ENCODE peak calls at places on chromosomes 2 and 18, in four cellular contexts. W is spleen, S is heart left ventricle, Q is heart right ventricle. M is an unnamed sample.

GRCh38 chr2:233845301-233846060 is 8.9 kb downstream of the HJURP start:
- DNase-seq in W (peak; percentile 8), S (no peak), Q (no peak), M (no peak)

GRCh38 chr2:23520256-23520655 is 135.3 kb downstream of the KLHL29 start:
- DNase-seq in W (no peak), S (no peak), Q (no peak), M (no peak)

GRCh38 chr2:177872286-177872685 is 200.3 kb downstream of the PDE11A start:
- DNase-seq in W (no peak), S (no peak), Q (no peak), M (no peak)

GRCh38 chr2:116719841-116720240 is 1094.7 kb upstream of the DDX18 start:
- DNase-seq in W (no peak), S (no peak), Q (no peak), M (no peak)

GRCh38 chr18:2070636-2071035 is 500.7 kb downstream of the METTL4 start:
- DNase-seq in W (no peak), S (no peak), Q (no peak), M (no peak)

GRCh38 chr2:226665306-226665831 is 134.3 kb downstream of the IRS1 start:
- DNase-seq in W (no peak), S (no peak), Q (no peak), M (no peak)

GRCh38 chr18:57738078-57738477 is 65.0 kb downstream of the ATP8B1 start:
- DNase-seq in W (no peak), S (no peak), Q (no peak), M (no peak)

GRCh38 chr18:62991959-62992358 is 276.6 kb downstream of the PHLPP1 start:
- DNase-seq in W (peak; percentile 47), S (no peak), Q (no peak), M (no peak)

GRCh38 chr2:196502413-196502812 is 137.1 kb upstream of the CCDC150 start:
- DNase-seq in W (no peak), S (no peak), Q (no peak), M (no peak)

DNA sequence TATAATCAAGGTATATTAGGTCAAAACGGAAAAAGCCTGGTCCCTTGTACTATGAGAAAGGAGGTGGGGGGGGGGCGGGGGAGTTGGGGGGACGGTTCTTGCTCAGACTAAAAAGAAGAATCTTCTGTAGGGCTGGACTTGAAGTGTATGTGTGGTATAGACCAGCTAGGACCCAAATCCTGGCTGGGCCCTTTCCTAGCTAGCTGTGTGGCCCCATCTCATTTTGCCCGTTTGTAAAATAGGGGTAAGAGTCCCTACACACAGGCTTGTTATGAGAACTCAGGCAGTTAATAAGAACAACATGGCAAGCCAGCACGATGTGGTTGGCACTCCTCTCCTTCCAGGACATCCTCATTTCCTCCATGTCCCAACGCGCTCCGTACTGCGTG is 1.1 kb downstream of the EVA1A start:
- DNase-seq in W (no peak), S (no peak), Q (no peak), M (no peak)
- H3K27me3 ChIP-seq in W (peaks cover 40% of the 10 kb centered on the region), S (no peaks in the 10 kb centered on the region), Q (no peaks in the 10 kb centered on the region), M (no peaks in the 10 kb centered on the region)

GRCh38 chr2:27572998-27573429 is 9.8 kb upstream of the ZNF512 start:
- DNase-seq in W (no peak), S (no peak), Q (no peak), M (no peak)
- H3K9me3 ChIP-seq in W (peaks cover 38% of the 10 kb centered on the region), S (peaks cover 52% of the 10 kb centered on the region), Q (peaks cover 61% of the 10 kb centered on the region), M (peaks cover 2% of the 10 kb centered on the region)

DNA sequence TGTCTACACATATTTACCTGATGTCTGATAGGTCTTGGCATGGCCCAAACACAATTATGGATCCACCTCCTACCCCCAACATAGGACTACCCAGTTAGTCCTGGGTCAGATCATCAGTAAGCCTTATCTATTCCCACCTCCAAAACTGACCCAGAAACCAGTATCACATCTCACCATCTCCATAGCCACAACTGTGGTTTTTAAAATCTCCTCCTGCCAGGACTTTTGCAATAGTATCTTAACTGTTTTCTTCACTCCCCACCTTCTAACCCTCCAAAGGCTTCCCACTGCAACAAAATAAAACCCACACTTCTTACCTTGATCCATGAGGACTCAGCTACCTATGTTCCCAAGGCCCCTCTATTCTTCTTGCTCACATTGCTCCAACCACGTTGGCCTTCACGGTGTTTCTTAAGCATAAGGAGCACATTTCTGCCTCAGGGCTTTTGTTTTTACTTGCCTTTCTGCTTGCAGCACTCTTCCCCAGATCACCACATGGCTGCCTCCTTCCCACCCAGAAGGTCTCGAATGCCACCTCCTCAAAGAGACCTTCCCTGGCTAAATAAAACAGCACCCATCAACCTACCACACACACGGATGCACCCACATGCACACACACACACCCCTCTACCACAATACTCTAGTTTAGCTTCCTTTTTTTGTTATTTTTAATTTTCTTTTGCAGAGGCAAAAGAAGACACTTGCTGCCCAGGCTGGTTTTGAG is 125.9 kb upstream of the SLC1A4 start:
- DNase-seq in W (no peak), S (no peak), Q (no peak), M (no peak)
- H3K4me1 ChIP-seq in W (peaks cover 83% of the 10 kb centered on the region), S (peaks cover 38% of the 10 kb centered on the region), Q (peaks cover 14% of the 10 kb centered on the region), M (peaks cover 8% of the 10 kb centered on the region)

GRCh38 chr2:28647682-28648081 is 103.9 kb upstream of the PPP1CB start:
- DNase-seq in W (no peak), S (no peak), Q (no peak), M (no peak)

GRCh38 chr2:28648147-28648546 is 103.5 kb upstream of the PPP1CB start:
- DNase-seq in W (no peak), S (no peak), Q (no peak), M (no peak)

GRCh38 chr2:28650261-28650584 is 101.4 kb upstream of the PPP1CB start:
- DNase-seq in W (no peak), S (no peak), Q (no peak), M (no peak)

GRCh38 chr2:28648671-28649395 is 102.8 kb upstream of the PPP1CB start:
- DNase-seq in W (no peak), S (no peak), Q (no peak), M (no peak)

GRCh38 chr2:28649481-28650260 is 102.0 kb upstream of the PPP1CB start:
- DNase-seq in W (no peak), S (no peak), Q (no peak), M (no peak)
- H3K27me3 ChIP-seq in W (no peaks in the 10 kb centered on the region), S (no peaks in the 10 kb centered on the region), Q (no peaks in the 10 kb centered on the region), M (no peaks in the 10 kb centered on the region)